ENCODE peak calls at places on chromosomes 16 and 17, in five cellular contexts. S is CD8-positive, alpha-beta T cell; O is lung; E is H9; F is glutamatergic neuron. G is an unnamed sample.

GRCh38 chr16:11586375-11586855 is 304 bp downstream of the LITAF start:
- DNase-seq in E (no peak), F (no peak), S (no peak), O (no peak), G (no peak)

GRCh38 chr17:69960755-69961154 is 114.3 kb upstream of the KCNJ16 start:
- DNase-seq in F (no peak), S (no peak), E (no peak), O (no peak), G (no peak)

GRCh38 chr16:70480127-70481105 is 26.0 kb downstream of the FCSK start:
- DNase-seq in F (no peak), O (no peak), E (no peak), S (no peak), G (no peak)

GRCh38 chr17:76883744-76884525 is 15.7 kb downstream of the MGAT5B start:
- DNase-seq in F (no peak), O (no peak), E (no peak), S (no peak), G (no peak)

GRCh38 chr16:9625122-9625521 is 533.7 kb downstream of the HAPSTR1 start:
- DNase-seq in O (no peak), S (no peak), E (no peak), F (no peak), G (no peak)

GRCh38 chr17:80307994-80308671 is 47.5 kb downstream of the RNF213 start:
- DNase-seq in F (no peak), S (no peak), O (no peak), E (no peak), G (no peak)

GRCh38 chr16:85615852-85616607 is 2.9 kb downstream of the GSE1 start:
- DNase-seq in E (peak; percentile 87), S (peak; percentile 59), F (peak; percentile 92), O (peak; percentile 70), G (peak; percentile 93)

GRCh38 chr17:48153711-48154642 is 46.4 kb downstream of the SNX11 start:
- DNase-seq in F (peak; percentile 42), O (no peak), E (peak; percentile 68), S (no peak), G (peak; percentile 42)

GRCh38 chr17:9237661-9238301 is 216.5 kb downstream of the NTN1 start:
- DNase-seq in S (no peak), E (no peak), F (peak; percentile 44), O (no peak), G (peak; percentile 31)

GRCh38 chr16:52545544-52546262 is 1.2 kb downstream of the TOX3 start:
- DNase-seq in E (no peak), F (peak; percentile 48), S (no peak), O (no peak), G (peak; percentile 26)

GRCh38 chr17:49676276-49676868 is 1.5 kb downstream of the SPOP start:
- DNase-seq in O (no peak), E (no peak), S (no peak), F (no peak), G (no peak)

GRCh38 chr17:34723875-34724274 is 144.5 kb downstream of the TMEM132E start:
- DNase-seq in O (no peak), F (no peak), E (peak; percentile 16), S (no peak), G (no peak)

GRCh38 chr16:88973007-88973410 is 4.0 kb downstream of the CBFA2T3 start:
- DNase-seq in O (no peak), E (peak; percentile 64), S (no peak), F (peak; percentile 61), G (no peak)

GRCh38 chr17:15398736-15399331 is 57.4 kb upstream of the TEKT3 start:
- DNase-seq in E (peak; percentile 21), S (no peak), O (no peak), F (no peak), G (no peak)

GRCh38 chr16:30766922-30767284 is 4.8 kb downstream of the RNF40 start:
- DNase-seq in E (no peak), O (no peak), S (no peak), F (no peak), G (no peak)

GRCh38 chr17:2749784-2750181 is 331 bp upstream of the CCDC92B start:
- DNase-seq in F (peak; percentile 84), E (peak; percentile 93), S (peak; percentile 56), O (peak; percentile 63), G (peak; percentile 91)

GRCh38 chr17:8288336-8289102 is at the start of gene RANGRF:
- DNase-seq in F (peak; percentile 93), S (peak; percentile 38), E (peak; percentile 96), O (peak; percentile 91), G (peak; percentile 84)

GRCh38 chr17:44400226-44400847 is 10.9 kb upstream of the ITGA2B start:
- DNase-seq in E (no peak), S (no peak), F (no peak), O (no peak), G (no peak)

GRCh38 chr16:5905935-5906334 is 808.3 kb upstream of the EEF2KMT start:
- DNase-seq in S (no peak), E (no peak), F (no peak), O (no peak), G (no peak)

GRCh38 chr16:24035127-24035842 is 199.5 kb downstream of the PRKCB start:
- DNase-seq in S (no peak), E (no peak), O (no peak), F (no peak), G (no peak)

GRCh38 chr16:69273009-69273408 is 38.1 kb upstream of the VPS4A start:
- DNase-seq in F (no peak), O (no peak), E (no peak), S (no peak), G (no peak)

GRCh38 chr17:28008526-28008925 is 34.0 kb upstream of the NLK start:
- DNase-seq in E (peak; percentile 86), S (no peak), F (no peak), O (no peak), G (peak; percentile 76)

GRCh38 chr17:2853111-2853721 is 57.0 kb downstream of the RAP1GAP2 start:
- DNase-seq in E (peak; percentile 60), F (peak; percentile 58), S (no peak), O (peak; percentile 46), G (peak; percentile 33)

GRCh38 chr16:80671281-80671849 is 130.6 kb downstream of the DYNLRB2 start:
- DNase-seq in S (no peak), F (no peak), E (no peak), O (no peak), G (no peak)

GRCh38 chr17:31266042-31266441 is 31.0 kb downstream of the OMG start:
- DNase-seq in S (no peak), E (no peak), F (no peak), O (no peak), G (no peak)

GRCh38 chr16:4714996-4715395 is 19.1 kb downstream of the ANKS3 start:
- DNase-seq in S (no peak), F (no peak), O (no peak), E (no peak), G (no peak)

GRCh38 chr17:67531291-67531690 is 154.2 kb downstream of the PITPNC1 start:
- DNase-seq in O (no peak), E (peak; percentile 75), S (no peak), F (peak; percentile 80), G (no peak)

DNA sequence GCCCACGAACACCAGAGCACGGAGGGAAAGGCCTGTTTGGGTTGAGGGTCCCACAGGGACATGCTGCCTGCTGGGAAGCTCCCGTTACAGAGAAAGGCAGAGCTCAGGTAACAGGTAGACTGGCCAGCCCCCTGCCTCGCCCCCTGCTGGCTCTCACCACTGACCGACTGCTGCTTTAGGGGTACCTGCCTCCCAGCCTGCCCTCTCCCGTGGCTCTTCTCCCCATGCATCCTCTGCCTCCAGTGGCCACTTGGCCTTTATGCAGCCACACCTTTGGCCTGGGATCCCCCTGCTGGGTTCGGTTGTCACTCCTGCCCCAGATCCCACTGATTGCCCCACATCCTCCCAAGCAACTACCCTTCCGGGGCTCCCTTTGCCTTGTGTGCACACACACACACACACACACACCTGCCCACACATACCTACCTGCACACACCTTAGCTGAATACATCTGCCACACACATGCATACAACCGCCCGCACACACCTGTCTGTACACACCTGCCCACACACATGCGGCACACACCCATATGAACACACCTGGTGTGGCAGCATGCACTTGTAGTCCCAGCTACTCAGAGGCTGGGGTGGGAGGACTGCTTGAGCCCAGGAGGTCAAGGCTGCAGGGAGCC is 7.1 kb downstream of the MCRIP1 start:
- DNase-seq in O (no peak), E (peak; percentile 67), F (no peak), S (no peak), G (no peak)
- TF ChIP-seq CTCF in O (no peak), E (peak; percentile 44), F (no peak), S (no peak), G (no peak)

GRCh38 chr17:6574689-6575595 is 18.6 kb upstream of the PITPNM3 start:
- DNase-seq in O (peak; percentile 52), S (no peak), E (no peak), F (no peak), G (no peak)
- TF ChIP-seq CTCF in O (no peak), S (no peak), E (peak; percentile 18), F (no peak), G (no peak)

GRCh38 chr17:59565171-59565958 is at the start of gene DHX40:
- DNase-seq in O (peak; percentile 95), F (peak; percentile 95), E (peak; percentile 96), S (peak; percentile 86), G (peak; percentile 90)

GRCh38 chr17:59565959-59566324 is 532 bp downstream of the DHX40 start:
- DNase-seq in O (peak; percentile 60), F (peak; percentile 59), S (peak; percentile 23), E (peak; percentile 81), G (peak; percentile 57)

GRCh38 chr17:59558953-59559352 is 6.5 kb upstream of the DHX40 start:
- DNase-seq in S (no peak), E (no peak), O (no peak), F (no peak), G (no peak)

GRCh38 chr17:59558039-59558438 is 7.4 kb upstream of the DHX40 start:
- DNase-seq in F (no peak), E (no peak), S (no peak), O (no peak), G (no peak)

GRCh38 chr17:59561042-59561441 is 4.4 kb upstream of the DHX40 start:
- DNase-seq in O (no peak), F (no peak), E (peak; percentile 56), S (no peak), G (peak; percentile 21)
- TF ChIP-seq CTCF in O (no peak), F (no peak), E (peak; percentile 62), S (peak; percentile 20), G (no peak)

DNA sequence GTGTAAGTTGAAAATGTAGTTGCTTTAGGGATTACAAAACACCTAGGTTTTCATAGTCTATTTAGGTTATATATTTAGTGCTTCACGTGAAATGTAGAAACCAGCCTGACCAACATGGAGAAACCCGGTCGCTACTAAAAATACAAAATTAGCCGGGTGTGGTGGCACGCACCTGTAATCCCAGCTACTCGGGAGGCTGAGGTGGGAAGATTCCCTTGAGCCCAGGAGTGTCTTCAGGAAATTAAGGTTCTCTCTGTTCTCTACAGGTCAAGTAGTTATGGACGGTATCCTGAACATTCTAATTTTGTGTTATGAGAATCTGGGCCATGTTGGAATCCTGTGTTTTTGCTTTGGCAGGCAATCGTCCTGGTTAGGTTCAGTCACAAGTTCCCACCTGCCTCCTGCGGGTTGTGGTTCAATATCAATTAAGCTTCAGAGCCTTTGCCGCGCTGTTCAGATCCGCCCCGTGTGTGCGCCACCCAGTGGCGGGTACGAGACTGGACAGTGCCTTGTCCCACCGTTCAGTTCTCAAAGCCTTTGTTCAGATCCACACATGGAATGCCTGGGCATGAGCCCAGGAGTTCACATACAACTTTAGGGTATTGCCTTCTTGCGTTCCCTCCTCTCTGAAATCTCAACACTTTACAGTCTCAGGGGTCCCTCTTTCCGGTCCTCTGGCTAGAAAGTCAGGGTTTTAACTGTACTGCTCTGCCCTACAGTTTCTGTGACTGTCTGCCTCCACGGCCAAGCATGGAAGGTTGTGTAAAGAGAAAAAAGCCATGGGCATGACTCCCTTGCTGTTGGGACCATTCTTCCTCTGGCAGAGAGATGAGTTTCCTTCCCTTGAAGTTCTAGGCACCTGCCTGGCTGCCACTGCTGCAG is 41.7 kb downstream of the HEATR6 start:
- DNase-seq in E (peak; percentile 92), F (peak; percentile 80), O (peak; percentile 62), S (peak; percentile 29), G (peak; percentile 69)
- TF ChIP-seq CTCF in E (peak; percentile 96), F (peak; percentile 89), O (peak; percentile 68), S (peak; percentile 76), G (peak; percentile 89)